ENCODE peak calls at places on chromosomes 1 and 21, in six cellular contexts. One of them, this sample, is unnamed.

GRCh38 chr1:211135342-211135950 is 1.5 kb upstream of the KCNH1 start:
- DNase-seq in HS-5: peak
- DNase-seq in body of pancreas: no peak
- DNase-seq in activated T-cell treated with anti-CD3 and anti-CD28 coated beads for 1 hour: no peak
- DNase-seq in activated naive CD4-positive, alpha-beta T cell: no peak
- DNase-seq in naive thymus-derived CD8-positive, alpha-beta T cell: no peak
- DNase-seq in this sample: no peak

GRCh38 chr1:225962440-225962975 is 21.5 kb upstream of the LEFTY2 start:
- DNase-seq in body of pancreas: peak
- DNase-seq in HS-5: no peak
- DNase-seq in naive thymus-derived CD8-positive, alpha-beta T cell: peak
- DNase-seq in activated T-cell treated with anti-CD3 and anti-CD28 coated beads for 1 hour: peak
- DNase-seq in activated naive CD4-positive, alpha-beta T cell: peak
- DNase-seq in this sample: no peak

GRCh38 chr1:1038694-1039093 is 18.8 kb downstream of the AGRN start:
- DNase-seq in body of pancreas: no peak
- DNase-seq in activated T-cell treated with anti-CD3 and anti-CD28 coated beads for 1 hour: no peak
- DNase-seq in HS-5: no peak
- DNase-seq in activated naive CD4-positive, alpha-beta T cell: no peak
- DNase-seq in naive thymus-derived CD8-positive, alpha-beta T cell: no peak
- DNase-seq in this sample: no peak

GRCh38 chr1:224542783-224543440 is 73.2 kb upstream of the CNIH3 start:
- DNase-seq in HS-5: peak
- DNase-seq in activated T-cell treated with anti-CD3 and anti-CD28 coated beads for 1 hour: no peak
- DNase-seq in body of pancreas: no peak
- DNase-seq in naive thymus-derived CD8-positive, alpha-beta T cell: no peak
- DNase-seq in activated naive CD4-positive, alpha-beta T cell: no peak
- DNase-seq in this sample: no peak

GRCh38 chr1:168714012-168714411 is 15.0 kb downstream of the DPT start:
- DNase-seq in body of pancreas: peak
- DNase-seq in naive thymus-derived CD8-positive, alpha-beta T cell: no peak
- DNase-seq in activated T-cell treated with anti-CD3 and anti-CD28 coated beads for 1 hour: no peak
- DNase-seq in HS-5: no peak
- DNase-seq in activated naive CD4-positive, alpha-beta T cell: no peak
- DNase-seq in this sample: no peak

GRCh38 chr1:39478536-39478935 is 12.9 kb upstream of the BMP8A start:
- DNase-seq in HS-5: no peak
- DNase-seq in naive thymus-derived CD8-positive, alpha-beta T cell: no peak
- DNase-seq in body of pancreas: no peak
- DNase-seq in activated naive CD4-positive, alpha-beta T cell: no peak
- DNase-seq in activated T-cell treated with anti-CD3 and anti-CD28 coated beads for 1 hour: no peak
- DNase-seq in this sample: no peak

GRCh38 chr1:63547621-63548294 is 24.4 kb downstream of the EFCAB7 start:
- DNase-seq in activated naive CD4-positive, alpha-beta T cell: no peak
- DNase-seq in activated T-cell treated with anti-CD3 and anti-CD28 coated beads for 1 hour: no peak
- DNase-seq in naive thymus-derived CD8-positive, alpha-beta T cell: no peak
- DNase-seq in HS-5: no peak
- DNase-seq in body of pancreas: no peak
- DNase-seq in this sample: no peak

GRCh38 chr1:240611619-240612490 is at the start of gene GREM2:
- DNase-seq in HS-5: peak
- DNase-seq in body of pancreas: peak
- DNase-seq in naive thymus-derived CD8-positive, alpha-beta T cell: peak
- DNase-seq in activated naive CD4-positive, alpha-beta T cell: no peak
- DNase-seq in activated T-cell treated with anti-CD3 and anti-CD28 coated beads for 1 hour: peak
- DNase-seq in this sample: peak

GRCh38 chr1:236759252-236759859 is 35.7 kb upstream of the MTR start:
- DNase-seq in activated T-cell treated with anti-CD3 and anti-CD28 coated beads for 1 hour: no peak
- DNase-seq in body of pancreas: no peak
- DNase-seq in naive thymus-derived CD8-positive, alpha-beta T cell: peak
- DNase-seq in HS-5: no peak
- DNase-seq in activated naive CD4-positive, alpha-beta T cell: no peak
- DNase-seq in this sample: no peak

GRCh38 chr1:28602536-28603439 is 10.7 kb downstream of the RAB42 start:
- DNase-seq in naive thymus-derived CD8-positive, alpha-beta T cell: no peak
- DNase-seq in body of pancreas: peak
- DNase-seq in activated naive CD4-positive, alpha-beta T cell: no peak
- DNase-seq in HS-5: peak
- DNase-seq in activated T-cell treated with anti-CD3 and anti-CD28 coated beads for 1 hour: no peak
- DNase-seq in this sample: peak

GRCh38 chr1:11727119-11727518 is 8.8 kb upstream of the AGTRAP start:
- DNase-seq in activated T-cell treated with anti-CD3 and anti-CD28 coated beads for 1 hour: no peak
- DNase-seq in body of pancreas: no peak
- DNase-seq in naive thymus-derived CD8-positive, alpha-beta T cell: no peak
- DNase-seq in HS-5: no peak
- DNase-seq in activated naive CD4-positive, alpha-beta T cell: no peak
- DNase-seq in this sample: no peak

GRCh38 chr21:31893841-31894240 is 21.0 kb downstream of the HUNK start:
- DNase-seq in activated naive CD4-positive, alpha-beta T cell: no peak
- DNase-seq in naive thymus-derived CD8-positive, alpha-beta T cell: no peak
- DNase-seq in activated T-cell treated with anti-CD3 and anti-CD28 coated beads for 1 hour: no peak
- DNase-seq in HS-5: no peak
- DNase-seq in body of pancreas: no peak
- DNase-seq in this sample: no peak

GRCh38 chr21:25664462-25665070 is 25.5 kb downstream of the JAM2 start:
- DNase-seq in naive thymus-derived CD8-positive, alpha-beta T cell: no peak
- DNase-seq in body of pancreas: no peak
- DNase-seq in activated T-cell treated with anti-CD3 and anti-CD28 coated beads for 1 hour: no peak
- DNase-seq in activated naive CD4-positive, alpha-beta T cell: no peak
- DNase-seq in HS-5: no peak
- DNase-seq in this sample: no peak

GRCh38 chr1:221310180-221310579 is 430.9 kb downstream of the HLX start:
- DNase-seq in activated T-cell treated with anti-CD3 and anti-CD28 coated beads for 1 hour: no peak
- DNase-seq in activated naive CD4-positive, alpha-beta T cell: no peak
- DNase-seq in HS-5: no peak
- DNase-seq in naive thymus-derived CD8-positive, alpha-beta T cell: no peak
- DNase-seq in body of pancreas: no peak
- DNase-seq in this sample: no peak

GRCh38 chr1:25773441-25774125 is 26.4 kb upstream of the SELENON start:
- DNase-seq in activated T-cell treated with anti-CD3 and anti-CD28 coated beads for 1 hour: no peak
- DNase-seq in activated naive CD4-positive, alpha-beta T cell: no peak
- DNase-seq in naive thymus-derived CD8-positive, alpha-beta T cell: no peak
- DNase-seq in body of pancreas: peak
- DNase-seq in HS-5: no peak
- DNase-seq in this sample: no peak

GRCh38 chr1:110067957-110068645 is 2.4 kb downstream of the ALX3 start:
- DNase-seq in naive thymus-derived CD8-positive, alpha-beta T cell: no peak
- DNase-seq in activated naive CD4-positive, alpha-beta T cell: no peak
- DNase-seq in body of pancreas: no peak
- DNase-seq in HS-5: no peak
- DNase-seq in activated T-cell treated with anti-CD3 and anti-CD28 coated beads for 1 hour: no peak
- DNase-seq in this sample: no peak